ENCODE peak calls at places on chromosomes 16 and 17, in ten cellular contexts. One of them, this sample, is unnamed.

GRCh38 chr17:31842416-31843381 is 16.3 kb downstream of the COPRS start:
- DNase-seq in H54: peak
- DNase-seq in NCI-H1694 treated with DMSO at 0.1 percent for 48 hours: peak
- DNase-seq in NCI-H345: peak
- DNase-seq in T-helper 1 cell: peak
- DNase-seq in nephron progenitor cell: peak
- DNase-seq in effector CD4-positive, alpha-beta T cell: peak
- DNase-seq in neural crest cell: peak
- DNase-seq in NCI-H524: peak
- DNase-seq in HEK293T: peak
- DNase-seq in this sample: peak

GRCh38 chr16:35352431-35352830 is 1893.0 kb downstream of the TP53TG3F start:
- DNase-seq in H54: no peak
- DNase-seq in NCI-H1694 treated with DMSO at 0.1 percent for 48 hours: no peak
- DNase-seq in NCI-H345: no peak
- DNase-seq in T-helper 1 cell: no peak
- DNase-seq in nephron progenitor cell: no peak
- DNase-seq in effector CD4-positive, alpha-beta T cell: no peak
- DNase-seq in neural crest cell: no peak
- DNase-seq in NCI-H524: no peak
- DNase-seq in HEK293T: no peak
- DNase-seq in this sample: no peak

GRCh38 chr17:68431661-68432071 is 25.6 kb downstream of the WIPI1 start:
- DNase-seq in H54: peak
- DNase-seq in NCI-H1694 treated with DMSO at 0.1 percent for 48 hours: peak
- DNase-seq in NCI-H345: no peak
- DNase-seq in T-helper 1 cell: peak
- DNase-seq in nephron progenitor cell: peak
- DNase-seq in effector CD4-positive, alpha-beta T cell: peak
- DNase-seq in neural crest cell: peak
- DNase-seq in NCI-H524: no peak
- DNase-seq in HEK293T: peak
- DNase-seq in this sample: no peak

GRCh38 chr16:3127745-3128144 is 7.1 kb upstream of the ZNF213 start:
- DNase-seq in H54: no peak
- DNase-seq in NCI-H1694 treated with DMSO at 0.1 percent for 48 hours: peak
- DNase-seq in NCI-H345: peak
- DNase-seq in T-helper 1 cell: no peak
- DNase-seq in nephron progenitor cell: no peak
- DNase-seq in effector CD4-positive, alpha-beta T cell: no peak
- DNase-seq in neural crest cell: no peak
- DNase-seq in NCI-H524: peak
- DNase-seq in HEK293T: no peak
- DNase-seq in this sample: no peak

GRCh38 chr17:40518401-40519088 is 17.1 kb upstream of the TNS4 start:
- DNase-seq in H54: peak
- DNase-seq in NCI-H1694 treated with DMSO at 0.1 percent for 48 hours: no peak
- DNase-seq in NCI-H345: no peak
- DNase-seq in T-helper 1 cell: no peak
- DNase-seq in nephron progenitor cell: no peak
- DNase-seq in effector CD4-positive, alpha-beta T cell: no peak
- DNase-seq in neural crest cell: no peak
- DNase-seq in NCI-H524: no peak
- DNase-seq in HEK293T: no peak
- DNase-seq in this sample: no peak

GRCh38 chr16:79336437-79337229 is 263.9 kb downstream of the MAF start:
- DNase-seq in H54: no peak
- DNase-seq in NCI-H1694 treated with DMSO at 0.1 percent for 48 hours: no peak
- DNase-seq in NCI-H345: no peak
- DNase-seq in T-helper 1 cell: no peak
- DNase-seq in nephron progenitor cell: no peak
- DNase-seq in effector CD4-positive, alpha-beta T cell: no peak
- DNase-seq in neural crest cell: no peak
- DNase-seq in NCI-H524: no peak
- DNase-seq in HEK293T: no peak
- DNase-seq in this sample: no peak

GRCh38 chr17:58487589-58488427 is at the start of gene HSF5:
- DNase-seq in H54: no peak
- DNase-seq in NCI-H1694 treated with DMSO at 0.1 percent for 48 hours: no peak
- DNase-seq in NCI-H345: no peak
- DNase-seq in T-helper 1 cell: peak
- DNase-seq in nephron progenitor cell: no peak
- DNase-seq in effector CD4-positive, alpha-beta T cell: peak
- DNase-seq in neural crest cell: no peak
- DNase-seq in NCI-H524: no peak
- DNase-seq in HEK293T: no peak
- DNase-seq in this sample: no peak

GRCh38 chr17:30376621-30377452 is 1.9 kb upstream of the CPD start:
- DNase-seq in H54: no peak
- DNase-seq in NCI-H1694 treated with DMSO at 0.1 percent for 48 hours: no peak
- DNase-seq in NCI-H345: peak
- DNase-seq in T-helper 1 cell: no peak
- DNase-seq in nephron progenitor cell: no peak
- DNase-seq in effector CD4-positive, alpha-beta T cell: no peak
- DNase-seq in neural crest cell: no peak
- DNase-seq in NCI-H524: no peak
- DNase-seq in HEK293T: peak
- DNase-seq in this sample: peak

GRCh38 chr17:44976198-44976597 is 8.1 kb upstream of the C1QL1 start:
- DNase-seq in H54: no peak
- DNase-seq in NCI-H1694 treated with DMSO at 0.1 percent for 48 hours: no peak
- DNase-seq in NCI-H345: no peak
- DNase-seq in T-helper 1 cell: no peak
- DNase-seq in nephron progenitor cell: no peak
- DNase-seq in effector CD4-positive, alpha-beta T cell: no peak
- DNase-seq in neural crest cell: no peak
- DNase-seq in NCI-H524: peak
- DNase-seq in HEK293T: no peak
- DNase-seq in this sample: no peak

GRCh38 chr17:82238562-82239201 is 9.8 kb downstream of the SLC16A3 start:
- DNase-seq in H54: no peak
- DNase-seq in NCI-H1694 treated with DMSO at 0.1 percent for 48 hours: no peak
- DNase-seq in NCI-H345: no peak
- DNase-seq in T-helper 1 cell: peak
- DNase-seq in nephron progenitor cell: no peak
- DNase-seq in effector CD4-positive, alpha-beta T cell: peak
- DNase-seq in neural crest cell: no peak
- DNase-seq in NCI-H524: no peak
- DNase-seq in HEK293T: no peak
- DNase-seq in this sample: peak

GRCh38 chr16:57091990-57092785 is at the start of gene CPNE2:
- DNase-seq in H54: peak
- DNase-seq in NCI-H1694 treated with DMSO at 0.1 percent for 48 hours: no peak
- DNase-seq in NCI-H345: peak
- DNase-seq in T-helper 1 cell: no peak
- DNase-seq in nephron progenitor cell: peak
- DNase-seq in effector CD4-positive, alpha-beta T cell: no peak
- DNase-seq in neural crest cell: peak
- DNase-seq in NCI-H524: peak
- DNase-seq in HEK293T: peak
- DNase-seq in this sample: no peak

GRCh38 chr17:76026714-76027158 is 370 bp downstream of the EVPL start:
- DNase-seq in H54: no peak
- DNase-seq in NCI-H1694 treated with DMSO at 0.1 percent for 48 hours: no peak
- DNase-seq in NCI-H345: no peak
- DNase-seq in T-helper 1 cell: no peak
- DNase-seq in nephron progenitor cell: no peak
- DNase-seq in effector CD4-positive, alpha-beta T cell: no peak
- DNase-seq in neural crest cell: no peak
- DNase-seq in NCI-H524: no peak
- DNase-seq in HEK293T: no peak
- DNase-seq in this sample: no peak

GRCh38 chr16:15597822-15598647 is 44.9 kb downstream of the MARF1 start:
- DNase-seq in H54: no peak
- DNase-seq in NCI-H1694 treated with DMSO at 0.1 percent for 48 hours: no peak
- DNase-seq in NCI-H345: no peak
- DNase-seq in T-helper 1 cell: no peak
- DNase-seq in nephron progenitor cell: no peak
- DNase-seq in effector CD4-positive, alpha-beta T cell: no peak
- DNase-seq in neural crest cell: no peak
- DNase-seq in NCI-H524: no peak
- DNase-seq in HEK293T: no peak
- DNase-seq in this sample: no peak

GRCh38 chr17:35969558-35970442 is 11.5 kb downstream of the CCL16 start:
- DNase-seq in H54: peak
- DNase-seq in NCI-H1694 treated with DMSO at 0.1 percent for 48 hours: peak
- DNase-seq in NCI-H345: peak
- DNase-seq in T-helper 1 cell: peak
- DNase-seq in nephron progenitor cell: peak
- DNase-seq in effector CD4-positive, alpha-beta T cell: peak
- DNase-seq in neural crest cell: peak
- DNase-seq in NCI-H524: peak
- DNase-seq in HEK293T: peak
- DNase-seq in this sample: no peak